ENCODE peak calls at places on chromosomes 2 and 18, in eight cellular contexts. W is NCI-H2081, V is NCI-H510A treated with DMSO at 0.1 percent for 48 hours, J is AG09309, U is AG04450, R is fibroblast of mammary gland, E is aorta, B is C1 segment of cervical spinal cord. A is an unnamed sample.

GRCh38 chr2:133844214-133844892 is 276.1 kb upstream of the NCKAP5 start:
- DNase-seq in W (peak; percentile 62), V (peak; percentile 68), J (peak; percentile 33), U (peak; percentile 77), R (peak; percentile 72), E (peak; percentile 79), B (peak; percentile 52), A (peak; percentile 52)

GRCh38 chr2:160039166-160039903 is 23.1 kb downstream of the PLA2R1 start:
- DNase-seq in W (peak; percentile 60), V (peak; percentile 3), J (no peak), U (no peak), R (peak; percentile 46), E (no peak), B (peak; percentile 6), A (peak; percentile 77)

GRCh38 chr18:77495982-77496690 is 246.5 kb downstream of the GALR1 start:
- DNase-seq in W (peak; percentile 2), V (no peak), J (no peak), U (no peak), R (no peak), E (no peak), B (no peak), A (no peak)

GRCh38 chr2:207955456-207955855 is 69.9 kb downstream of the PLEKHM3 start:
- DNase-seq in W (no peak), V (no peak), J (no peak), U (no peak), R (no peak), E (no peak), B (no peak), A (no peak)

GRCh38 chr2:117980783-117981676 is 32.8 kb downstream of the CCDC93 start:
- DNase-seq in W (no peak), V (no peak), J (peak; percentile 91), U (peak; percentile 49), R (peak; percentile 94), E (no peak), B (no peak), A (peak; percentile 60)

GRCh38 chr2:144227427-144227826 is 292.5 kb downstream of the ZEB2 start:
- DNase-seq in W (no peak), V (no peak), J (no peak), U (no peak), R (no peak), E (no peak), B (no peak), A (no peak)

GRCh38 chr2:128305555-128306080 is 13.1 kb downstream of the HS6ST1 start:
- DNase-seq in W (peak; percentile 90), V (peak; percentile 87), J (no peak), U (no peak), R (peak; percentile 65), E (peak; percentile 71), B (no peak), A (no peak)

GRCh38 chr18:38790303-38790702 is 1224.7 kb upstream of the CELF4 start:
- DNase-seq in W (no peak), V (no peak), J (no peak), U (no peak), R (no peak), E (no peak), B (no peak), A (no peak)

GRCh38 chr2:148048475-148049221 is 27.8 kb downstream of the MBD5 start:
- DNase-seq in W (no peak), V (no peak), J (no peak), U (no peak), R (peak; percentile 37), E (no peak), B (no peak), A (no peak)

GRCh38 chr2:234098675-234099195 is 48.2 kb downstream of the SPP2 start:
- DNase-seq in W (no peak), V (peak; percentile 3), J (no peak), U (no peak), R (no peak), E (no peak), B (no peak), A (no peak)

GRCh38 chr2:160257015-160257741 is 57.1 kb upstream of the ITGB6 start:
- DNase-seq in W (no peak), V (peak; percentile 27), J (no peak), U (no peak), R (no peak), E (no peak), B (no peak), A (no peak)

GRCh38 chr18:47800192-47800591 is 130.3 kb downstream of the SMAD2 start:
- DNase-seq in W (no peak), V (no peak), J (no peak), U (no peak), R (no peak), E (no peak), B (no peak), A (no peak)

GRCh38 chr18:49020129-49020528 is 69.4 kb upstream of the SMAD7 start:
- DNase-seq in W (no peak), V (no peak), J (no peak), U (no peak), R (no peak), E (no peak), B (no peak), A (no peak)

GRCh38 chr2:1487758-1488715 is 74.8 kb downstream of the TPO start:
- DNase-seq in W (no peak), V (no peak), J (no peak), U (no peak), R (no peak), E (no peak), B (no peak), A (no peak)

GRCh38 chr18:24395049-24395780 is 2.4 kb downstream of the OSBPL1A start:
- DNase-seq in W (no peak), V (peak; percentile 6), J (no peak), U (no peak), R (peak; percentile 45), E (no peak), B (no peak), A (no peak)

GRCh38 chr2:224987733-224988132 is 54.5 kb downstream of the DOCK10 start:
- DNase-seq in W (no peak), V (no peak), J (no peak), U (no peak), R (peak; percentile 73), E (no peak), B (no peak), A (no peak)

GRCh38 chr18:8894823-8895222 is 189.5 kb downstream of the MTCL1 start:
- DNase-seq in W (no peak), V (no peak), J (no peak), U (no peak), R (no peak), E (no peak), B (no peak), A (no peak)

GRCh38 chr18:24762417-24762816 is 302.0 kb downstream of the HRH4 start:
- DNase-seq in W (no peak), V (no peak), J (no peak), U (no peak), R (peak; percentile 43), E (no peak), B (no peak), A (no peak)

GRCh38 chr2:220533485-220533884 is 906.1 kb downstream of the SLC4A3 start:
- DNase-seq in W (no peak), V (no peak), J (no peak), U (no peak), R (peak; percentile 57), E (no peak), B (no peak), A (peak; percentile 12)

GRCh38 chr2:29895296-29895695 is 26.1 kb downstream of the ALK start:
- DNase-seq in W (no peak), V (no peak), J (no peak), U (no peak), R (no peak), E (no peak), B (no peak), A (no peak)

GRCh38 chr2:225328192-225328591 is 71.3 kb upstream of the NYAP2 start:
- DNase-seq in W (no peak), V (no peak), J (no peak), U (no peak), R (no peak), E (no peak), B (no peak), A (no peak)

GRCh38 chr2:40431600-40431955 is 20.3 kb downstream of the SLC8A1 start:
- DNase-seq in W (no peak), V (no peak), J (peak; percentile 68), U (peak; percentile 39), R (peak; percentile 93), E (peak; percentile 81), B (peak; percentile 13), A (no peak)

GRCh38 chr2:177633111-177633510 is 240.5 kb downstream of the AGPS start:
- DNase-seq in W (peak; percentile 28), V (no peak), J (no peak), U (no peak), R (no peak), E (no peak), B (no peak), A (no peak)

GRCh38 chr2:173652311-173652710 is 297.6 kb downstream of the CDCA7 start:
- DNase-seq in W (no peak), V (no peak), J (peak; percentile 82), U (peak; percentile 87), R (peak; percentile 92), E (no peak), B (no peak), A (peak; percentile 91)

GRCh38 chr2:51919395-51919794 is 887.5 kb upstream of the NRXN1 start:
- DNase-seq in W (no peak), V (no peak), J (no peak), U (no peak), R (peak; percentile 62), E (no peak), B (no peak), A (peak; percentile 30)

GRCh38 chr2:201932511-201932910 is 101.1 kb upstream of the FZD7 start:
- DNase-seq in W (peak; percentile 37), V (peak; percentile 47), J (no peak), U (no peak), R (no peak), E (no peak), B (no peak), A (no peak)

GRCh38 chr2:231187736-231188505 is 10.5 kb upstream of the ARMC9 start:
- DNase-seq in W (no peak), V (no peak), J (peak; percentile 53), U (no peak), R (peak; percentile 74), E (peak; percentile 93), B (no peak), A (peak; percentile 57)

GRCh38 chr2:46273225-46273863 is 23.9 kb upstream of the EPAS1 start:
- DNase-seq in W (no peak), V (no peak), J (no peak), U (no peak), R (peak; percentile 12), E (no peak), B (no peak), A (no peak)

GRCh38 chr2:49241506-49241905 is 87.2 kb upstream of the FSHR start:
- DNase-seq in W (no peak), V (no peak), J (no peak), U (no peak), R (peak; percentile 7), E (no peak), B (no peak), A (peak; percentile 38)

GRCh38 chr2:1838426-1838825 is 94.1 kb upstream of the PXDN start:
- DNase-seq in W (no peak), V (no peak), J (no peak), U (no peak), R (no peak), E (no peak), B (no peak), A (no peak)

GRCh38 chr18:21740724-21741510 is at the start of gene MIB1:
- DNase-seq in W (peak; percentile 97), V (peak; percentile 69), J (no peak), U (peak; percentile 90), R (no peak), E (peak; percentile 88), B (peak; percentile 98), A (no peak)

GRCh38 chr2:12727641-12728040 is 10.9 kb downstream of the TRIB2 start:
- DNase-seq in W (no peak), V (no peak), J (no peak), U (no peak), R (no peak), E (no peak), B (no peak), A (no peak)

GRCh38 chr2:195613922-195614321 is 43.1 kb upstream of the SLC39A10 start:
- DNase-seq in W (no peak), V (no peak), J (peak; percentile 54), U (peak; percentile 77), R (peak; percentile 86), E (no peak), B (no peak), A (peak; percentile 28)

GRCh38 chr2:160227252-160227651 is 27.2 kb upstream of the ITGB6 start:
- DNase-seq in W (no peak), V (no peak), J (no peak), U (no peak), R (peak; percentile 93), E (no peak), B (no peak), A (no peak)

A was measured in fibroblast of the conjunctiva.